ENCODE peak calls at places on chromosomes 13 and 19, in nine cellular contexts. One of them, this sample, is unnamed.
A peak's percentile ranks its signal among the peaks of the same experiment; 100 is the strongest.

GRCh38 chr19:14118165-14119051 is 846 bp upstream of the PRKACA start:
- DNase-seq in stimulated activated naive CD8-positive, alpha-beta T cell treated with anti-CD3 and anti-CD28 coated beads, Interleukin-15, Interleukin-2, amounts not matched to agents 100 U/mL and 50 U/mL, for 24 hours: peak; percentile 53
- DNase-seq in stimulated activated CD4-positive, alpha-beta T cell treated with anti-CD3 and anti-CD28 coated beads, Interleukin-15, amount 100 ng/mL, for 48 hours: no peak
- DNase-seq in NCI-H2081: no peak
- DNase-seq in HT-29: peak; percentile 36
- DNase-seq in stimulated activated CD8-positive, alpha-beta memory T cell treated with anti-CD3 and anti-CD28 coated beads, Interleukin-15, amount 100 ng/mL, for 4 hours: no peak
- DNase-seq in activated naive CD4-positive, alpha-beta T cell treated with anti-CD3 and anti-CD28 coated beads for 36 hours: peak; percentile 56
- DNase-seq in activated CD4-positive, alpha-beta T cell treated with anti-CD3 and anti-CD28 coated beads, Interleukin-2, amount 10 ng/mL, durations not matched to agents 24 days and 14 days: peak; percentile 81
- DNase-seq in putamen: peak; percentile 74
- DNase-seq in this sample: peak; percentile 64

GRCh38 chr13:78323040-78323439 is 280.3 kb downstream of the POU4F1 start:
- DNase-seq in stimulated activated naive CD8-positive, alpha-beta T cell treated with anti-CD3 and anti-CD28 coated beads, Interleukin-15, Interleukin-2, amounts not matched to agents 100 U/mL and 50 U/mL, for 24 hours: no peak
- DNase-seq in stimulated activated CD4-positive, alpha-beta T cell treated with anti-CD3 and anti-CD28 coated beads, Interleukin-15, amount 100 ng/mL, for 48 hours: no peak
- DNase-seq in NCI-H2081: no peak
- DNase-seq in HT-29: no peak
- DNase-seq in stimulated activated CD8-positive, alpha-beta memory T cell treated with anti-CD3 and anti-CD28 coated beads, Interleukin-15, amount 100 ng/mL, for 4 hours: no peak
- DNase-seq in activated naive CD4-positive, alpha-beta T cell treated with anti-CD3 and anti-CD28 coated beads for 36 hours: no peak
- DNase-seq in activated CD4-positive, alpha-beta T cell treated with anti-CD3 and anti-CD28 coated beads, Interleukin-2, amount 10 ng/mL, durations not matched to agents 24 days and 14 days: no peak
- DNase-seq in putamen: no peak
- DNase-seq in this sample: no peak

GRCh38 chr13:50911051-50911690 is 1.6 kb downstream of the RNASEH2B start:
- DNase-seq in stimulated activated naive CD8-positive, alpha-beta T cell treated with anti-CD3 and anti-CD28 coated beads, Interleukin-15, Interleukin-2, amounts not matched to agents 100 U/mL and 50 U/mL, for 24 hours: no peak
- DNase-seq in stimulated activated CD4-positive, alpha-beta T cell treated with anti-CD3 and anti-CD28 coated beads, Interleukin-15, amount 100 ng/mL, for 48 hours: no peak
- DNase-seq in NCI-H2081: no peak
- DNase-seq in HT-29: peak; percentile 24
- DNase-seq in stimulated activated CD8-positive, alpha-beta memory T cell treated with anti-CD3 and anti-CD28 coated beads, Interleukin-15, amount 100 ng/mL, for 4 hours: no peak
- DNase-seq in activated naive CD4-positive, alpha-beta T cell treated with anti-CD3 and anti-CD28 coated beads for 36 hours: no peak
- DNase-seq in activated CD4-positive, alpha-beta T cell treated with anti-CD3 and anti-CD28 coated beads, Interleukin-2, amount 10 ng/mL, durations not matched to agents 24 days and 14 days: peak; percentile 71
- DNase-seq in putamen: no peak
- DNase-seq in this sample: no peak

GRCh38 chr13:35179494-35179893 is 237.4 kb downstream of the NBEA start:
- DNase-seq in stimulated activated naive CD8-positive, alpha-beta T cell treated with anti-CD3 and anti-CD28 coated beads, Interleukin-15, Interleukin-2, amounts not matched to agents 100 U/mL and 50 U/mL, for 24 hours: no peak
- DNase-seq in stimulated activated CD4-positive, alpha-beta T cell treated with anti-CD3 and anti-CD28 coated beads, Interleukin-15, amount 100 ng/mL, for 48 hours: no peak
- DNase-seq in NCI-H2081: no peak
- DNase-seq in HT-29: no peak
- DNase-seq in stimulated activated CD8-positive, alpha-beta memory T cell treated with anti-CD3 and anti-CD28 coated beads, Interleukin-15, amount 100 ng/mL, for 4 hours: no peak
- DNase-seq in activated naive CD4-positive, alpha-beta T cell treated with anti-CD3 and anti-CD28 coated beads for 36 hours: no peak
- DNase-seq in activated CD4-positive, alpha-beta T cell treated with anti-CD3 and anti-CD28 coated beads, Interleukin-2, amount 10 ng/mL, durations not matched to agents 24 days and 14 days: no peak
- DNase-seq in putamen: no peak
- DNase-seq in this sample: peak; percentile 1

GRCh38 chr13:41427700-41428099 is 29.6 kb upstream of the RGCC start:
- DNase-seq in stimulated activated naive CD8-positive, alpha-beta T cell treated with anti-CD3 and anti-CD28 coated beads, Interleukin-15, Interleukin-2, amounts not matched to agents 100 U/mL and 50 U/mL, for 24 hours: no peak
- DNase-seq in stimulated activated CD4-positive, alpha-beta T cell treated with anti-CD3 and anti-CD28 coated beads, Interleukin-15, amount 100 ng/mL, for 48 hours: no peak
- DNase-seq in NCI-H2081: no peak
- DNase-seq in HT-29: no peak
- DNase-seq in stimulated activated CD8-positive, alpha-beta memory T cell treated with anti-CD3 and anti-CD28 coated beads, Interleukin-15, amount 100 ng/mL, for 4 hours: no peak
- DNase-seq in activated naive CD4-positive, alpha-beta T cell treated with anti-CD3 and anti-CD28 coated beads for 36 hours: no peak
- DNase-seq in activated CD4-positive, alpha-beta T cell treated with anti-CD3 and anti-CD28 coated beads, Interleukin-2, amount 10 ng/mL, durations not matched to agents 24 days and 14 days: no peak
- DNase-seq in putamen: no peak
- DNase-seq in this sample: no peak

GRCh38 chr13:49615844-49616687 is 12.2 kb upstream of the ARL11 start:
- DNase-seq in stimulated activated naive CD8-positive, alpha-beta T cell treated with anti-CD3 and anti-CD28 coated beads, Interleukin-15, Interleukin-2, amounts not matched to agents 100 U/mL and 50 U/mL, for 24 hours: no peak
- DNase-seq in stimulated activated CD4-positive, alpha-beta T cell treated with anti-CD3 and anti-CD28 coated beads, Interleukin-15, amount 100 ng/mL, for 48 hours: no peak
- DNase-seq in NCI-H2081: no peak
- DNase-seq in HT-29: no peak
- DNase-seq in stimulated activated CD8-positive, alpha-beta memory T cell treated with anti-CD3 and anti-CD28 coated beads, Interleukin-15, amount 100 ng/mL, for 4 hours: no peak
- DNase-seq in activated naive CD4-positive, alpha-beta T cell treated with anti-CD3 and anti-CD28 coated beads for 36 hours: no peak
- DNase-seq in activated CD4-positive, alpha-beta T cell treated with anti-CD3 and anti-CD28 coated beads, Interleukin-2, amount 10 ng/mL, durations not matched to agents 24 days and 14 days: no peak
- DNase-seq in putamen: no peak
- DNase-seq in this sample: no peak

GRCh38 chr19:37929512-37929911 is 22.5 kb downstream of the SIPA1L3 start:
- DNase-seq in stimulated activated naive CD8-positive, alpha-beta T cell treated with anti-CD3 and anti-CD28 coated beads, Interleukin-15, Interleukin-2, amounts not matched to agents 100 U/mL and 50 U/mL, for 24 hours: no peak
- DNase-seq in stimulated activated CD4-positive, alpha-beta T cell treated with anti-CD3 and anti-CD28 coated beads, Interleukin-15, amount 100 ng/mL, for 48 hours: no peak
- DNase-seq in NCI-H2081: no peak
- DNase-seq in HT-29: no peak
- DNase-seq in stimulated activated CD8-positive, alpha-beta memory T cell treated with anti-CD3 and anti-CD28 coated beads, Interleukin-15, amount 100 ng/mL, for 4 hours: no peak
- DNase-seq in activated naive CD4-positive, alpha-beta T cell treated with anti-CD3 and anti-CD28 coated beads for 36 hours: no peak
- DNase-seq in activated CD4-positive, alpha-beta T cell treated with anti-CD3 and anti-CD28 coated beads, Interleukin-2, amount 10 ng/mL, durations not matched to agents 24 days and 14 days: no peak
- DNase-seq in putamen: no peak
- DNase-seq in this sample: no peak

GRCh38 chr13:41597348-41598041 is 140.1 kb downstream of the RGCC start:
- DNase-seq in stimulated activated naive CD8-positive, alpha-beta T cell treated with anti-CD3 and anti-CD28 coated beads, Interleukin-15, Interleukin-2, amounts not matched to agents 100 U/mL and 50 U/mL, for 24 hours: no peak
- DNase-seq in stimulated activated CD4-positive, alpha-beta T cell treated with anti-CD3 and anti-CD28 coated beads, Interleukin-15, amount 100 ng/mL, for 48 hours: no peak
- DNase-seq in NCI-H2081: no peak
- DNase-seq in HT-29: no peak
- DNase-seq in stimulated activated CD8-positive, alpha-beta memory T cell treated with anti-CD3 and anti-CD28 coated beads, Interleukin-15, amount 100 ng/mL, for 4 hours: no peak
- DNase-seq in activated naive CD4-positive, alpha-beta T cell treated with anti-CD3 and anti-CD28 coated beads for 36 hours: no peak
- DNase-seq in activated CD4-positive, alpha-beta T cell treated with anti-CD3 and anti-CD28 coated beads, Interleukin-2, amount 10 ng/mL, durations not matched to agents 24 days and 14 days: no peak
- DNase-seq in putamen: no peak
- DNase-seq in this sample: no peak

GRCh38 chr13:112346173-112346898 is 29.8 kb upstream of the SPACA7 start:
- DNase-seq in stimulated activated naive CD8-positive, alpha-beta T cell treated with anti-CD3 and anti-CD28 coated beads, Interleukin-15, Interleukin-2, amounts not matched to agents 100 U/mL and 50 U/mL, for 24 hours: no peak
- DNase-seq in stimulated activated CD4-positive, alpha-beta T cell treated with anti-CD3 and anti-CD28 coated beads, Interleukin-15, amount 100 ng/mL, for 48 hours: no peak
- DNase-seq in NCI-H2081: peak; percentile 86
- DNase-seq in HT-29: no peak
- DNase-seq in stimulated activated CD8-positive, alpha-beta memory T cell treated with anti-CD3 and anti-CD28 coated beads, Interleukin-15, amount 100 ng/mL, for 4 hours: no peak
- DNase-seq in activated naive CD4-positive, alpha-beta T cell treated with anti-CD3 and anti-CD28 coated beads for 36 hours: peak; percentile 49
- DNase-seq in activated CD4-positive, alpha-beta T cell treated with anti-CD3 and anti-CD28 coated beads, Interleukin-2, amount 10 ng/mL, durations not matched to agents 24 days and 14 days: no peak
- DNase-seq in putamen: no peak
- DNase-seq in this sample: no peak

GRCh38 chr13:32660227-32660626 is 74.0 kb downstream of the PDS5B start:
- DNase-seq in stimulated activated naive CD8-positive, alpha-beta T cell treated with anti-CD3 and anti-CD28 coated beads, Interleukin-15, Interleukin-2, amounts not matched to agents 100 U/mL and 50 U/mL, for 24 hours: no peak
- DNase-seq in stimulated activated CD4-positive, alpha-beta T cell treated with anti-CD3 and anti-CD28 coated beads, Interleukin-15, amount 100 ng/mL, for 48 hours: no peak
- DNase-seq in NCI-H2081: no peak
- DNase-seq in HT-29: peak; percentile 51
- DNase-seq in stimulated activated CD8-positive, alpha-beta memory T cell treated with anti-CD3 and anti-CD28 coated beads, Interleukin-15, amount 100 ng/mL, for 4 hours: no peak
- DNase-seq in activated naive CD4-positive, alpha-beta T cell treated with anti-CD3 and anti-CD28 coated beads for 36 hours: no peak
- DNase-seq in activated CD4-positive, alpha-beta T cell treated with anti-CD3 and anti-CD28 coated beads, Interleukin-2, amount 10 ng/mL, durations not matched to agents 24 days and 14 days: no peak
- DNase-seq in putamen: no peak
- DNase-seq in this sample: no peak

GRCh38 chr13:20972731-20973130 is 70.2 kb upstream of the XPO4 start:
- DNase-seq in stimulated activated naive CD8-positive, alpha-beta T cell treated with anti-CD3 and anti-CD28 coated beads, Interleukin-15, Interleukin-2, amounts not matched to agents 100 U/mL and 50 U/mL, for 24 hours: no peak
- DNase-seq in stimulated activated CD4-positive, alpha-beta T cell treated with anti-CD3 and anti-CD28 coated beads, Interleukin-15, amount 100 ng/mL, for 48 hours: no peak
- DNase-seq in NCI-H2081: no peak
- DNase-seq in HT-29: no peak
- DNase-seq in stimulated activated CD8-positive, alpha-beta memory T cell treated with anti-CD3 and anti-CD28 coated beads, Interleukin-15, amount 100 ng/mL, for 4 hours: no peak
- DNase-seq in activated naive CD4-positive, alpha-beta T cell treated with anti-CD3 and anti-CD28 coated beads for 36 hours: no peak
- DNase-seq in activated CD4-positive, alpha-beta T cell treated with anti-CD3 and anti-CD28 coated beads, Interleukin-2, amount 10 ng/mL, durations not matched to agents 24 days and 14 days: no peak
- DNase-seq in putamen: no peak
- DNase-seq in this sample: no peak

GRCh38 chr13:32323912-32324311 is 8.6 kb downstream of the BRCA2 start:
- DNase-seq in stimulated activated naive CD8-positive, alpha-beta T cell treated with anti-CD3 and anti-CD28 coated beads, Interleukin-15, Interleukin-2, amounts not matched to agents 100 U/mL and 50 U/mL, for 24 hours: no peak
- DNase-seq in stimulated activated CD4-positive, alpha-beta T cell treated with anti-CD3 and anti-CD28 coated beads, Interleukin-15, amount 100 ng/mL, for 48 hours: no peak
- DNase-seq in NCI-H2081: no peak
- DNase-seq in HT-29: no peak
- DNase-seq in stimulated activated CD8-positive, alpha-beta memory T cell treated with anti-CD3 and anti-CD28 coated beads, Interleukin-15, amount 100 ng/mL, for 4 hours: no peak
- DNase-seq in activated naive CD4-positive, alpha-beta T cell treated with anti-CD3 and anti-CD28 coated beads for 36 hours: no peak
- DNase-seq in activated CD4-positive, alpha-beta T cell treated with anti-CD3 and anti-CD28 coated beads, Interleukin-2, amount 10 ng/mL, durations not matched to agents 24 days and 14 days: no peak
- DNase-seq in putamen: no peak
- DNase-seq in this sample: peak; percentile 69

GRCh38 chr19:15427991-15428471 is 9.2 kb upstream of the AKAP8L start:
- DNase-seq in stimulated activated naive CD8-positive, alpha-beta T cell treated with anti-CD3 and anti-CD28 coated beads, Interleukin-15, Interleukin-2, amounts not matched to agents 100 U/mL and 50 U/mL, for 24 hours: no peak
- DNase-seq in stimulated activated CD4-positive, alpha-beta T cell treated with anti-CD3 and anti-CD28 coated beads, Interleukin-15, amount 100 ng/mL, for 48 hours: no peak
- DNase-seq in NCI-H2081: no peak
- DNase-seq in HT-29: no peak
- DNase-seq in stimulated activated CD8-positive, alpha-beta memory T cell treated with anti-CD3 and anti-CD28 coated beads, Interleukin-15, amount 100 ng/mL, for 4 hours: no peak
- DNase-seq in activated naive CD4-positive, alpha-beta T cell treated with anti-CD3 and anti-CD28 coated beads for 36 hours: no peak
- DNase-seq in activated CD4-positive, alpha-beta T cell treated with anti-CD3 and anti-CD28 coated beads, Interleukin-2, amount 10 ng/mL, durations not matched to agents 24 days and 14 days: no peak
- DNase-seq in putamen: no peak
- DNase-seq in this sample: no peak

GRCh38 chr13:113665582-113666323 is 1.3 kb upstream of the GRK1 start:
- DNase-seq in stimulated activated naive CD8-positive, alpha-beta T cell treated with anti-CD3 and anti-CD28 coated beads, Interleukin-15, Interleukin-2, amounts not matched to agents 100 U/mL and 50 U/mL, for 24 hours: no peak
- DNase-seq in stimulated activated CD4-positive, alpha-beta T cell treated with anti-CD3 and anti-CD28 coated beads, Interleukin-15, amount 100 ng/mL, for 48 hours: no peak
- DNase-seq in NCI-H2081: no peak
- DNase-seq in HT-29: no peak
- DNase-seq in stimulated activated CD8-positive, alpha-beta memory T cell treated with anti-CD3 and anti-CD28 coated beads, Interleukin-15, amount 100 ng/mL, for 4 hours: no peak
- DNase-seq in activated naive CD4-positive, alpha-beta T cell treated with anti-CD3 and anti-CD28 coated beads for 36 hours: peak; percentile 2
- DNase-seq in activated CD4-positive, alpha-beta T cell treated with anti-CD3 and anti-CD28 coated beads, Interleukin-2, amount 10 ng/mL, durations not matched to agents 24 days and 14 days: no peak
- DNase-seq in putamen: no peak
- DNase-seq in this sample: no peak

GRCh38 chr13:95553614-95554385 is 1.3 kb downstream of the CLDN10 start:
- DNase-seq in stimulated activated naive CD8-positive, alpha-beta T cell treated with anti-CD3 and anti-CD28 coated beads, Interleukin-15, Interleukin-2, amounts not matched to agents 100 U/mL and 50 U/mL, for 24 hours: no peak
- DNase-seq in stimulated activated CD4-positive, alpha-beta T cell treated with anti-CD3 and anti-CD28 coated beads, Interleukin-15, amount 100 ng/mL, for 48 hours: no peak
- DNase-seq in NCI-H2081: no peak
- DNase-seq in HT-29: peak; percentile 73
- DNase-seq in stimulated activated CD8-positive, alpha-beta memory T cell treated with anti-CD3 and anti-CD28 coated beads, Interleukin-15, amount 100 ng/mL, for 4 hours: no peak
- DNase-seq in activated naive CD4-positive, alpha-beta T cell treated with anti-CD3 and anti-CD28 coated beads for 36 hours: no peak
- DNase-seq in activated CD4-positive, alpha-beta T cell treated with anti-CD3 and anti-CD28 coated beads, Interleukin-2, amount 10 ng/mL, durations not matched to agents 24 days and 14 days: no peak
- DNase-seq in putamen: no peak
- DNase-seq in this sample: no peak

GRCh38 chr13:23656637-23657036 is 86.4 kb downstream of the TNFRSF19 start:
- DNase-seq in stimulated activated naive CD8-positive, alpha-beta T cell treated with anti-CD3 and anti-CD28 coated beads, Interleukin-15, Interleukin-2, amounts not matched to agents 100 U/mL and 50 U/mL, for 24 hours: no peak
- DNase-seq in stimulated activated CD4-positive, alpha-beta T cell treated with anti-CD3 and anti-CD28 coated beads, Interleukin-15, amount 100 ng/mL, for 48 hours: no peak
- DNase-seq in NCI-H2081: no peak
- DNase-seq in HT-29: no peak
- DNase-seq in stimulated activated CD8-positive, alpha-beta memory T cell treated with anti-CD3 and anti-CD28 coated beads, Interleukin-15, amount 100 ng/mL, for 4 hours: no peak
- DNase-seq in activated naive CD4-positive, alpha-beta T cell treated with anti-CD3 and anti-CD28 coated beads for 36 hours: no peak
- DNase-seq in activated CD4-positive, alpha-beta T cell treated with anti-CD3 and anti-CD28 coated beads, Interleukin-2, amount 10 ng/mL, durations not matched to agents 24 days and 14 days: no peak
- DNase-seq in putamen: no peak
- DNase-seq in this sample: peak; percentile 41